ENCODE peak calls at places on chromosomes 1 and 21, in seven cellular contexts. J is fibroblast of mammary gland; T is vagina; H is GM06990; A is lung; Y is CD8-positive, alpha-beta T cell; V is K562. X is an unnamed sample.

GRCh38 chr21:45335151-45335760 is 47.6 kb upstream of the POFUT2 start:
- DNase-seq in J (no peak), T (no peak), H (no peak), A (no peak), Y (no peak), V (no peak), X (no peak)

GRCh38 chr1:178418284-178418955 is 78.3 kb downstream of the CLEC20A start:
- DNase-seq in J (no peak), T (no peak), H (peak), A (no peak), Y (no peak), V (no peak), X (no peak)

GRCh38 chr1:48931571-48932251 is 155.0 kb upstream of the BEND5 start:
- DNase-seq in J (peak), T (no peak), H (no peak), A (peak), Y (no peak), V (no peak), X (no peak)

GRCh38 chr1:214540324-214540723 is 11.1 kb downstream of the PTPN14 start:
- DNase-seq in J (no peak), T (no peak), H (no peak), A (no peak), Y (no peak), V (no peak), X (no peak)

GRCh38 chr1:38941527-38942019 is at the start of gene RHBDL2:
- DNase-seq in J (peak), T (no peak), H (no peak), A (peak), Y (no peak), V (no peak), X (peak)

GRCh38 chr1:47324682-47325081 is 8.9 kb upstream of the CMPK1 start:
- DNase-seq in J (no peak), T (no peak), H (no peak), A (no peak), Y (no peak), V (no peak), X (no peak)

GRCh38 chr1:235083589-235084323 is 44.9 kb downstream of the TOMM20 start:
- DNase-seq in J (peak), T (peak), H (peak), A (peak), Y (peak), V (peak), X (peak)

GRCh38 chr1:1202831-1203560 is 3.4 kb downstream of the TNFRSF18 start:
- DNase-seq in J (no peak), T (no peak), H (peak), A (no peak), Y (no peak), V (no peak), X (no peak)

GRCh38 chr1:201463071-201463552 is 5.9 kb downstream of the PHLDA3 start:
- DNase-seq in J (peak), T (no peak), H (no peak), A (no peak), Y (no peak), V (no peak), X (no peak)

GRCh38 chr1:150009604-150010387 is 730 bp downstream of the OTUD7B start:
- DNase-seq in J (peak), T (no peak), H (no peak), A (peak), Y (peak), V (peak), X (no peak)

GRCh38 chr1:75836528-75836927 is 39.8 kb downstream of the MSH4 start:
- DNase-seq in J (no peak), T (no peak), H (no peak), A (no peak), Y (no peak), V (no peak), X (no peak)

GRCh38 chr1:221035680-221036153 is 156.5 kb downstream of the HLX start:
- DNase-seq in J (peak), T (no peak), H (no peak), A (no peak), Y (no peak), V (peak), X (no peak)

GRCh38 chr1:1364266-1364665 is 5.9 kb upstream of the MXRA8 start:
- DNase-seq in J (no peak), T (no peak), H (no peak), A (no peak), Y (no peak), V (no peak), X (no peak)

DNA sequence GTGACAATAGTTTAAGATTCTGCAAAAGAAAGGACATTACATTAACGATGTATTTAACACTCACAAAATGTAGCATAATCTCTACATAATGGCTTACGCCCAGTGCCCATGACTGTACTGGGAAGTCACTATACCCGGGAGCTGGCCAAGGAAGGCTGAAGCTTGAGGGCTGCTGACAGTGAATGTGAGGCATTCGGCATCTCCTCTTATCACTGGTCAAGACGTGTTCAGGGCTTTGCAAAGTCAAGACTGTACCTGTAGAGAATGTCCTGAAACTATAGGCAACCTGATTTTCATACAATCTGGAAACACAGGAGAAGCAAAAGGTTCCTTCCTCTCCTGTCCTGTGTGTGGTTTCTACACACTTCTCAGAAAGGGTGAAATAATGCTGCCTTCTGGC is 12.7 kb upstream of the IFNGR2 start:
- DNase-seq in J (no peak), T (no peak), H (no peak), A (no peak), Y (no peak), V (no peak), X (no peak)
- TF ChIP-seq CTCF in J (no peak), T (no peak), H (no peak), A (no peak), Y (no peak), V (no peak), X (no peak)

GRCh38 chr1:217133958-217134856 is 411.0 kb upstream of the ESRRG start:
- DNase-seq in J (peak), T (no peak), H (no peak), A (no peak), Y (no peak), V (no peak), X (no peak)

GRCh38 chr1:217135987-217136894 is 413.0 kb upstream of the ESRRG start:
- DNase-seq in J (no peak), T (no peak), H (no peak), A (no peak), Y (no peak), V (no peak), X (no peak)

GRCh38 chr1:217134857-217135568 is 411.8 kb upstream of the ESRRG start:
- DNase-seq in J (peak), T (no peak), H (no peak), A (no peak), Y (no peak), V (no peak), X (no peak)

GRCh38 chr1:217136895-217137205 is 413.6 kb upstream of the ESRRG start:
- DNase-seq in J (no peak), T (no peak), H (no peak), A (no peak), Y (no peak), V (no peak), X (no peak)

GRCh38 chr1:217135569-217135915 is 412.3 kb upstream of the ESRRG start:
- DNase-seq in J (no peak), T (no peak), H (no peak), A (no peak), Y (no peak), V (no peak), X (no peak)
- H3K4me3 ChIP-seq in J (peak), T (peak), H (no peak), A (peak), Y (no peak), V (no peak), X (peak)

DNA sequence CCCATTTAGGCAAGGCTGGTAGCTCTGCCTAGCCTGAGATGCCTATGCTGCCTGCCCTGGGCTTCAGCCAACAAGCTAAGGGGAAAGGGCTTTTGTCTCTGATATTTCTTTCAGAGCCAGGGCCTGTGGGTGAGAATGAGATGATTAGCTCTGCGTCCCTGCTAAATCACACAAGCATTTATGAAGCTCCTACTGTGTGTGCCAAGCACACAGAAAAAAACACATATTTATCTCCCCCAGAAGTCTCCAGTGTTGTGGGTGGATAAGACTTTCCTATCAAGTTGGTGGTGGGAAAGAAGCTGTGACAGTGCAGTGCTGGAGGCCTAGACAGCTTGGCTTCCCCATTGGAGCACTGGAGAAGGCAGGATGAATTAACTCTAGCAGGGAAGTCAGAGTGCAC is 1.5 kb downstream of the SLC50A1 start:
- DNase-seq in J (no peak), T (no peak), H (no peak), A (no peak), Y (no peak), V (no peak), X (no peak)
- TF ChIP-seq CTCF in J (no peak), T (no peak), H (no peak), A (no peak), Y (no peak), V (no peak), X (no peak)

GRCh38 chr1:179926494-179927205 is 28.0 kb upstream of the CEP350 start:
- DNase-seq in J (peak), T (no peak), H (no peak), A (no peak), Y (no peak), V (no peak), X (no peak)
- H3K4me3 ChIP-seq in J (no peak), T (no peak), H (no peak), A (no peak), Y (no peak), V (no peak), X (no peak)

GRCh38 chr21:29943885-29944284 is 4.1 kb upstream of the GRIK1 start:
- DNase-seq in J (peak), T (no peak), H (no peak), A (no peak), Y (no peak), V (peak), X (no peak)
- TF ChIP-seq CTCF in J (peak), T (no peak), H (no peak), A (no peak), Y (no peak), V (peak), X (peak)

DNA sequence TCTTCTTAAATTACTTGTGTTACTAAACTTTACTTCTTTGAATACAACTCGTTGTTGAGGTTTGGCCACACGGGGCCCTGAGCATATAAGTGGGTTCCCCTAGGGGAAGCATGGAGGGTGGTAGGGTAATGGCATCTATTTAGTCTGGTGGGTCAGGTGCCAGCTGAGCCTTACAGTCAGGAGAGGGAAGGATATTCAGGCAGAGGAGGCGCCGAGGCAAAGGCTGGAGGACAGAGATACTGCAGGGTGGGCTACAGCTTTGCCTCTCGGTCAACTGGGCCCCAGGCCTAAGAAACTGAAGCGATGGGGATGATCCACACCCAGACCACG is 409 bp upstream of the NECAP2 start:
- DNase-seq in J (no peak), T (no peak), H (no peak), A (peak), Y (no peak), V (no peak), X (no peak)
- H3K4me3 ChIP-seq in J (peak), T (peak), H (peak), A (no peak), Y (peak), V (peak), X (peak)

GRCh38 chr21:29288239-29288638 is 10.5 kb upstream of the BACH1 start:
- DNase-seq in J (no peak), T (no peak), H (no peak), A (no peak), Y (no peak), V (no peak), X (no peak)
- TF ChIP-seq CTCF in J (no peak), T (no peak), H (no peak), A (no peak), Y (no peak), V (no peak), X (peak)

GRCh38 chr1:118985611-118986290 is 2.4 kb downstream of the TBX15 start:
- DNase-seq in J (peak), T (no peak), H (no peak), A (no peak), Y (no peak), V (no peak), X (no peak)

GRCh38 chr1:118986839-118987430 is 1.2 kb downstream of the TBX15 start:
- DNase-seq in J (no peak), T (peak), H (no peak), A (no peak), Y (no peak), V (no peak), X (no peak)

GRCh38 chr1:118987431-118988185 is 535 bp downstream of the TBX15 start:
- DNase-seq in J (no peak), T (peak), H (no peak), A (no peak), Y (no peak), V (no peak), X (no peak)

GRCh38 chr1:118984990-118985608 is 3.0 kb downstream of the TBX15 start:
- DNase-seq in J (no peak), T (peak), H (no peak), A (no peak), Y (no peak), V (no peak), X (no peak)

DNA sequence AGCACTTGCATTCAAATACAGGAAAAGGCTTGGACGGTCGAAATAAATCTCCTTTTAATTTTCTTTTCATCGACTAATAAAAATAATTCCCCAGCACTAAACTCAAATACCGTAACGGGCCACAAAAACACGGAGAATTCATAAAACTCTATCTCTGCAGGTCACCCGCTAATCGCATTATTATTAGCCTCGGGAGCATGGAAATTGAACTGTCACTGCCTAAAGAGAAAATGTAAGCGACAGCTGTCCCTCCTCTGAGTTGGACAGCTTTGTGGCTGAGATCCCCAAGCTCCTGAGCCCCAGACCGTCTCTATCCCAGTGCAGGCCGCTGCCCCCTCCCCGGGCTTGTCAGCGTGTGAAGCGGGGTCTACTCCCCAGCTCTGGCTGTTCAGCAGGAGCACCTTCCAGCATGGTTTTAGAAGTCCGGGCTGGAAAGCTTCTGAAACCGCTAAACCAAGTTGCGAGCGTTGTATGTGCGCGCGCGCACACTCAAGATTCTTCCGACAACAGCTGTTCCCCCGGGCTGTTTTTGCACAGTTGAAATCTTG is 1.8 kb downstream of the TBX15 start:
- DNase-seq in J (peak), T (peak), H (no peak), A (no peak), Y (no peak), V (no peak), X (no peak)
- H3K4me3 ChIP-seq in J (peak), T (no peak), H (no peak), A (no peak), Y (no peak), V (peak), X (no peak)

GRCh38 chr1:245155186-245156040 is 628 bp downstream of the KIF26B start:
- DNase-seq in J (no peak), T (no peak), H (no peak), A (no peak), Y (peak), V (peak), X (no peak)
- TF ChIP-seq CTCF in J (peak), T (no peak), H (no peak), A (no peak), Y (no peak), V (no peak), X (no peak)

X was measured in LNCaP clone FGC.